ENCODE peak calls at places on chromosomes 6 and 20, in four cellular contexts. D, S, G and I are unnamed samples.

GRCh38 chr6:37373822-37374514 is 20.2 kb downstream of the RNF8 start:
- DNase-seq in D (no peak), S (no peak), G (no peak), I (no peak)

GRCh38 chr6:79260772-79261171 is 26.3 kb upstream of the HMGN3 start:
- DNase-seq in D (no peak), S (no peak), G (no peak), I (no peak)

GRCh38 chr20:37377346-37378081 is 31.6 kb downstream of the SRC start:
- DNase-seq in D (no peak), S (no peak), G (no peak), I (no peak)

GRCh38 chr20:32975698-32976674 is 28.2 kb downstream of the SUN5 start:
- DNase-seq in D (no peak), S (no peak), G (no peak), I (no peak)

GRCh38 chr6:102812242-102812641 is 1418.7 kb downstream of the GRIK2 start:
- DNase-seq in D (no peak), S (no peak), G (no peak), I (no peak)

GRCh38 chr6:4941782-4942672 is 61.8 kb downstream of the RPP40 start:
- DNase-seq in D (peak; percentile 24), S (no peak), G (no peak), I (no peak)

GRCh38 chr6:150676339-150676738 is 76.7 kb downstream of the PLEKHG1 start:
- DNase-seq in D (no peak), S (no peak), G (no peak), I (no peak)

GRCh38 chr6:162942860-162943259 is 215.1 kb downstream of the PACRG start:
- DNase-seq in D (no peak), S (no peak), G (no peak), I (no peak)

GRCh38 chr20:5316188-5317158 is at the start of gene PROKR2:
- DNase-seq in D (no peak), S (no peak), G (no peak), I (no peak)

GRCh38 chr6:69825904-69826303 is 29.1 kb upstream of the LMBRD1 start:
- DNase-seq in D (no peak), S (no peak), G (no peak), I (no peak)

GRCh38 chr20:10412591-10413408 is 21.2 kb downstream of the MKKS start:
- DNase-seq in D (no peak), S (no peak), G (no peak), I (no peak)

GRCh38 chr6:72418495-72418894 is 203.4 kb upstream of the KCNQ5 start:
- DNase-seq in D (no peak), S (no peak), G (peak; percentile 14), I (no peak)

GRCh38 chr20:16526433-16527380 is 46.5 kb downstream of the KIF16B start:
- DNase-seq in D (peak; percentile 39), S (no peak), G (no peak), I (no peak)

GRCh38 chr20:64011366-64011779 is 24.6 kb upstream of the C20orf204 start:
- DNase-seq in D (no peak), S (no peak), G (no peak), I (no peak)

GRCh38 chr6:80364206-80364605 is 257.7 kb downstream of the BCKDHB start:
- DNase-seq in D (no peak), S (no peak), G (no peak), I (no peak)

GRCh38 chr6:53986721-53987526 is 124.3 kb upstream of the MLIP start:
- DNase-seq in D (no peak), S (no peak), G (no peak), I (no peak)

GRCh38 chr6:119187596-119187995 is 109.1 kb upstream of the FAM184A start:
- DNase-seq in D (no peak), S (no peak), G (no peak), I (no peak)

GRCh38 chr20:36548006-36548315 is 6.6 kb downstream of the MYL9 start:
- DNase-seq in D (no peak), S (peak; percentile 29), G (no peak), I (no peak)

GRCh38 chr6:81696505-81696904 is 56.0 kb downstream of the TENT5A start:
- DNase-seq in D (no peak), S (no peak), G (no peak), I (no peak)

GRCh38 chr6:128713461-128713860 is 169.5 kb upstream of the LAMA2 start:
- DNase-seq in D (no peak), S (no peak), G (no peak), I (no peak)

GRCh38 chr6:52423971-52424381 is 3.8 kb downstream of the EFHC1 start:
- DNase-seq in D (no peak), S (no peak), G (no peak), I (no peak)

GRCh38 chr6:2542858-2543218 is 207.9 kb downstream of the MYLK4 start:
- DNase-seq in D (no peak), S (no peak), G (no peak), I (no peak)

GRCh38 chr6:91437295-91437694 is 850.4 kb upstream of the MAP3K7 start:
- DNase-seq in D (no peak), S (no peak), G (no peak), I (no peak)

GRCh38 chr6:1423578-1423977 is 34.2 kb downstream of the FOXF2 start:
- DNase-seq in D (no peak), S (no peak), G (no peak), I (no peak)

GRCh38 chr6:43943781-43944250 is 173.8 kb downstream of the VEGFA start:
- DNase-seq in D (no peak), S (no peak), G (no peak), I (no peak)

GRCh38 chr6:169921853-169922779 is 170.7 kb downstream of the ERMARD start:
- DNase-seq in D (no peak), S (no peak), G (no peak), I (no peak)

GRCh38 chr6:75855047-75855446 is 106.0 kb downstream of the MYO6 start:
- DNase-seq in D (no peak), S (peak; percentile 45), G (no peak), I (no peak)

GRCh38 chr6:36492621-36493020 is 49.8 kb downstream of the KCTD20 start:
- DNase-seq in D (no peak), S (no peak), G (no peak), I (no peak)

GRCh38 chr20:61458146-61458746 is 206.2 kb downstream of the CDH4 start:
- DNase-seq in D (no peak), S (no peak), G (no peak), I (no peak)

GRCh38 chr6:41286544-41287346 is at the start of gene TREM1:
- DNase-seq in D (peak; percentile 32), S (no peak), G (no peak), I (peak; percentile 65)

GRCh38 chr20:19816386-19816785 is 58.3 kb downstream of the RIN2 start:
- DNase-seq in D (no peak), S (no peak), G (no peak), I (no peak)

GRCh38 chr20:4130404-4131189 is 115.2 kb upstream of the RNF24 start:
- DNase-seq in D (no peak), S (no peak), G (no peak), I (no peak)

GRCh38 chr6:55664581-55665223 is 85.7 kb upstream of the HMGCLL1 start:
- DNase-seq in D (no peak), S (no peak), G (no peak), I (no peak)

GRCh38 chr6:63635165-63635562 is 438 bp upstream of the PHF3 start:
- DNase-seq in D (no peak), S (no peak), G (no peak), I (no peak)

GRCh38 chr6:63635563-63636515 is at the start of gene PHF3:
- DNase-seq in D (peak; percentile 80), S (peak; percentile 96), G (peak; percentile 93), I (peak; percentile 91)

GRCh38 chr6:63636516-63636968 is 940 bp downstream of the PHF3 start:
- DNase-seq in D (peak; percentile 31), S (peak; percentile 44), G (peak; percentile 73), I (peak; percentile 30)

GRCh38 chr6:63640062-63640461 is 4.5 kb downstream of the PHF3 start:
- DNase-seq in D (no peak), S (no peak), G (no peak), I (no peak)

DNA sequence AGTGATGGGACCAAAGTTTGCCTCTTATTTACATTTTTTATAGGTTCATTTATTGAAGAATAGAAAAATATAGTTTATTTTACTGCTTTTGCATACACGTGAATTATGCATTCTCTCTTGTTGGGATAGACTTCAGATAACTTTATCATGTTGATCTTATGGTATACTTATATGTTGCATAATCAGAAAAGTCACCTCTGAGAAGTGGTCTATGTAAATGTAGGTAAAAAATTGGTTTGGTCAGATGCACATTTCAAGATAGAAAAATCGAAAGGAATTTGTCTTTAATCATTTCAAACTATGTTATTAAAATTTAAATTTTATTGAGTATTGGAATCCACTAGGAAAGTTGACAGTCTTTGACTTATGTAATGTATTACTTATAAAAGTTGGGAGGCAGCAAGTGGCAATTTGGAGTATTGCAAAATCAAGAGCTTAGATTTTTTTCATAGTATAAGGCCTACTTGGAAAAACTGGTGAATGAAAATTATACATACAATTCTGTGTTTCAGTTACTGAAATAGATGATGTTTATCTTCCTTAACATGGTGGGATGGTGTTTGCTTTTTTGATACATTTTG is 2.4 kb downstream of the PHF3 start:
- DNase-seq in D (no peak), S (no peak), G (no peak), I (no peak)
- H3K4me3 ChIP-seq in D (no peak overlapping the region), S (peak overlapping the region; percentile 78), G (no peak overlapping the region), I (peak overlapping the region; percentile 93)

DNA sequence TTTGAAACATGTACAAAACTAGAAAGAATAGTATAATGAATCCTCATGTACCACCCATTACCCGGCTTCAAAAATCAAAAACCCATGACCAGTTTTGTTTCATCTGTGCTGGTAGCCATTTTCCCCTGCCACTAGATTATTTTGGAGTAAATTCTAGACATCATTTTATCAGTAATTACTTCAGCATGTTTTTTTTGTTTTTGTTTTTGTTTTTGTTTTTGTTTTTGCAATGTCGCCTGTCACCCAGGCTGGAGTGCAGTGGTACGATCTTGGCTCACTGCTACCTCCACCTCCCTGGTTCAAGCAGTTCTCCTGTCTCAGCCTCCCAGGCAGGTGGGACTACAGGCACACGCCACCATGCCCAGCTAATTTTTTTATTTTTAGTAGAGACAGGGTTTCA is 8.0 kb upstream of the PKIG start:
- DNase-seq in D (no peak), S (no peak), G (no peak), I (no peak)
- TF ChIP-seq CTCF in D (no peak), S (no peak), G (no peak), I (no peak)

DNA sequence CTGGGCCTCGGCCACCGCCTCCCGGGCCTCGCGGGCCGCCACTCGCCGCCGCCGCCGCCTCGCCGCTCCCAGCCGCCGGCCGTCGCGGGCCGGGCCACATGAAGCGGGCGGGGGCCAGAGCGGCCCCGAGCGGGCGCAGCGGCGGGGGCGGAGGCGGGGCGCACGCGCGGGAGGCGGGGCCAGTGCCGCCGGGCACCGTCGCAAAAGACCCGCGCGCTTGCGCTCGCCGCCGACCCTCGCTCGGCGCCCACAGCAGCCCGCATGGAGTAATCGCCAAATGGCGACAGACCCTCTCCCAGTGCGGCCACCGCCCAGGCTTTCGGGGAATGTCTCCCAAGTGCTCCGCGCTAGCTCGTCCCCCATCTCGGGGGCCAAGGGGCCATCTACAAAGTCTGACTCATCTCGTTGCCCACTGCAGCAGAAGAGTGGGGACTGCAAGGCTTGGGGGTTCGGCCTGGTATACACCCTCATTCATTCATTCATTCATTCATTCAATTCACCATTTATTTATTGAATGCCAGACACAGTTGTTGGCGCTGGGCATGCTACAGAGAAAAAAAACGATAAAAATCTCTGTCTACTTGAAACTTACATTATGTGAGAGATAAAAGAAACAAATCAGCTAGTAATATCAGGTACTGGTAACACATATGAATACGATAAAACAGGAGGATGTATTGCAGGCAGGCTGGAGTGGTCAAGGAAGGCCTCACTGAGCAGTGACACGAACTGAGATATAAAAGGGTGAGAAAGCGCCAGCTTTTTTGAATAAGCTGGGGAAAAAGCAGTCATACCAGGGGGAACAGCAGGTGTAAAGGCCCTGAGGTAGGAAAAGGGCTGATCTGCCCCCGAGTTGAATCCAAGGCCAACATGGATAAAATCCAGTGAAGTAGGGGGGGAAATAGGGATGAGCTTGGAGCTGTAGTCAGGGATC is at the start of gene B4GALT5:
- DNase-seq in D (peak; percentile 27), S (peak; percentile 93), G (peak; percentile 83), I (peak; percentile 76)
- H3K4me3 ChIP-seq in D (peak within 1 kb of the TSS; percentile 92), S (peak within 1 kb of the TSS; percentile 99), G (peak within 1 kb of the TSS; percentile 88), I (peak within 1 kb of the TSS; percentile 90)

GRCh38 chr20:20832715-20833114 is 120.3 kb upstream of the RALGAPA2 start:
- DNase-seq in D (no peak), S (no peak), G (no peak), I (no peak)
- TF ChIP-seq CTCF in D (no peak), S (no peak), G (no peak), I (no peak)